ENCODE peak calls at places on chromosomes 1 and 21, in four cellular contexts. One of them, this sample, is unnamed.

GRCh38 chr1:224380003-224380402 is 23.3 kb downstream of the CNIH4 start:
- DNase-seq in H1: no peak
- DNase-seq in SK-N-SH: no peak
- DNase-seq in GM12892: no peak
- DNase-seq in this sample: no peak

GRCh38 chr1:65253800-65254319 is 55.5 kb upstream of the DNAJC6 start:
- DNase-seq in GM12892: no peak
- DNase-seq in H1: no peak
- DNase-seq in SK-N-SH: no peak
- DNase-seq in this sample: no peak

GRCh38 chr1:4396571-4396970 is 257.8 kb upstream of the AJAP1 start:
- DNase-seq in GM12892: no peak
- DNase-seq in SK-N-SH: no peak
- DNase-seq in H1: no peak
- DNase-seq in this sample: no peak

GRCh38 chr1:6052543-6053205 is 7.0 kb downstream of the KCNAB2 start:
- DNase-seq in SK-N-SH: peak
- DNase-seq in H1: peak
- DNase-seq in GM12892: no peak
- DNase-seq in this sample: no peak

GRCh38 chr1:158112994-158113758 is 67.5 kb upstream of the CD1D start:
- DNase-seq in GM12892: no peak
- DNase-seq in SK-N-SH: peak
- DNase-seq in H1: peak
- DNase-seq in this sample: no peak

GRCh38 chr1:178344513-178345077 is 152.2 kb downstream of the CLEC20A start:
- DNase-seq in SK-N-SH: peak
- DNase-seq in H1: no peak
- DNase-seq in GM12892: no peak
- DNase-seq in this sample: no peak

GRCh38 chr21:29008373-29008772 is 10.8 kb downstream of the RWDD2B start:
- DNase-seq in SK-N-SH: no peak
- DNase-seq in H1: no peak
- DNase-seq in GM12892: no peak
- DNase-seq in this sample: no peak

GRCh38 chr1:201966171-201966570 is 10.9 kb downstream of the TIMM17A start:
- DNase-seq in SK-N-SH: no peak
- DNase-seq in GM12892: no peak
- DNase-seq in H1: no peak
- DNase-seq in this sample: no peak

GRCh38 chr1:247204177-247204647 is 32.4 kb upstream of the ZNF124 start:
- DNase-seq in SK-N-SH: no peak
- DNase-seq in GM12892: no peak
- DNase-seq in H1: no peak
- DNase-seq in this sample: no peak

DNA sequence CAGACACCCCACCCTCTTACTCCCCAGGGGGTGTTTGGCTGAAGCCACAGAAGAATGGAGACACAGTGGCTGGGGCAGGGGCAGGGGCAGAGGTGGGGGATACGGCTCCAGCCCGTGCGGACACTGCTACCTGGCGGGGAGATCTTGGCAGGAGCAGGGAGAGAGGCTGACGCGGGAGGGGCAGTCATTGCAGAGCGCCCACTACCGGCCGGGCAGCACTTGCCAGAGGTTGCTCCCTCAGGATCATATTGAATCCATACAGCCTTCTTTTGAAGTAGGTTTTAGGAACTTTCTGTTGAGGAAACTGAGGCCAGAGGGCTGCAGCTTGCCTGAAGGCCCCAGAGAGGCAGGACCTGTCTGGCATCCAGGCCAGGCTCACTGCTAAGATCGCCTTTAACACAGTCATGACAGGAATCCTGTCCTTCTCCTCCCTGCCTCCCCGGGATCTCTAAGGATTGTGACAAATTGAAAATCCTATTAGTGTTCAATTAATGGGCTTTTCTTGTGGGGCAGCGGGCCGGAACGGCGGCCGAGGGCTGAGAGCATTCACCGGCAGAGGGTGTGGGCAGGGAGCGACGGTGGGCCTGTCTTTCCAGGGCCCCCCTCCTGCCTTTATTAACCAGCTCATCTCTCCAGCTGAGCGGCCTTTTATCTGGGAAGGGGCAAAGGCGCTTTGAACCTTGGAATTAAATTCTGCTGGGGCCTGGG is 65.5 kb upstream of the WNT4 start:
- DNase-seq in SK-N-SH: peak
- DNase-seq in GM12892: no peak
- DNase-seq in H1: peak
- DNase-seq in this sample: no peak
- TF ChIP-seq TAF1 in SK-N-SH: no peak
- TF ChIP-seq TAF1 in GM12892: no peak
- TF ChIP-seq TAF1 in H1: no peak
- TF ChIP-seq TAF1 in this sample: no peak

DNA sequence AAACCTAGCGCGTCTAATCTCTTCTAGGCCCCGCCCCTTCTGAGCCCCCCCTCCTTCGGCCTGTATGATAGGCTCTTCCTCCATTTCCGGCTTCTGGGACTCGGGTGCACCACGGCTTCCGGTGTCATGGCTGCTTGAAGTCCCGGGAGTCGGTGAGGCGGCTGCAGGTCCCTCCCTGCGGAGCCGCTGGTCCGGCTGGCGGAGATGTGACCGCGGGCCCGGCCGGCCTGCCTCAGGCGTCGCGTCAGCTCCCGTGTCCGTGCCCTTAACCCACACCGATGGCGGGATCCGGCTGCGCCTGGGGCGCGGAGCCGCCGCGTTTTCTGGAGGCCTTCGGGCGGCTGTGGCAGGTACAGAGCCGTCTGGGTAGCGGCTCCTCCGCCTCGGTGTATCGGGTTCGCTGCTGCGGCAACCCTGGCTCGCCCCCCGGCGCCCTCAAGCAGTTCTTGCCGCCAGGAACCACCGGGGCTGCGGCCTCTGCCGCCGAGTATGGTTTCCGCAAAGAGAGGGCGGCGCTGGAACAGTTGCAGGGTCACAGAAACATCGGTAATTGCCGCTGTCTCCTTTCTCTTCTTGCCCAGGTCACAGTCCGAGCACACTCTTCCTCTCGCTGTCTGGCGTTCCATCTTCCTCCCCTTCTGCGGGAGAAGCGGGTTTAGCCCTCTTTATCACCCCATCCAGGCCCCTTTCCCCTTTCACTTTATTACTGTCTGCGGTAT is at the start of gene UHMK1:
- DNase-seq in GM12892: peak
- DNase-seq in H1: peak
- DNase-seq in SK-N-SH: peak
- DNase-seq in this sample: peak
- TF ChIP-seq TAF1 in GM12892: peak
- TF ChIP-seq TAF1 in H1: peak
- TF ChIP-seq TAF1 in SK-N-SH: peak
- TF ChIP-seq TAF1 in this sample: peak

DNA sequence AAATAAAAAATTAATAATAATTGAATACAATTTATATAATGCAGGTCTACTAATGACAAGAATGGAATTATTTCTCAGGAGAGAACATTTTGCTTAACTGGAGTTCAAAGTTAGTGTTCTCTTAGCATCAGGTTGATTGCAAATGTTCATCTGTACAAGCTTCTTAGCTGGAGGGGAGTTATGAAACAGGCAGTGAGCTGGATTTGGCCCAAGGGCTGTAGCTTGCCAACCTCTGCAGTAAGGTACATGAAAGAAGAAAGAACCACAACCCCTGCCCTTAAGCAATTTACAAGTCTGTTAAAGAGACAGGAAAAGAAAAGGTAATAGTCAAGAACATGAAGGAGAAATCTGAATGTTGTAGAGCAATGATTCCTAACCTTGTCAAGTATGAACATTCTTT is 17.0 kb downstream of the LPGAT1 start:
- DNase-seq in SK-N-SH: no peak
- DNase-seq in H1: no peak
- DNase-seq in GM12892: no peak
- DNase-seq in this sample: no peak
- TF ChIP-seq TAF1 in SK-N-SH: no peak
- TF ChIP-seq TAF1 in H1: no peak
- TF ChIP-seq TAF1 in GM12892: no peak
- TF ChIP-seq TAF1 in this sample: no peak

GRCh38 chr1:98502937-98503336 is 158.6 kb upstream of the SNX7 start:
- DNase-seq in SK-N-SH: no peak
- DNase-seq in H1: no peak
- DNase-seq in GM12892: no peak
- DNase-seq in this sample: no peak
- TF ChIP-seq TAF1 in SK-N-SH: no peak
- TF ChIP-seq TAF1 in H1: no peak
- TF ChIP-seq TAF1 in GM12892: no peak
- TF ChIP-seq TAF1 in this sample: no peak

DNA sequence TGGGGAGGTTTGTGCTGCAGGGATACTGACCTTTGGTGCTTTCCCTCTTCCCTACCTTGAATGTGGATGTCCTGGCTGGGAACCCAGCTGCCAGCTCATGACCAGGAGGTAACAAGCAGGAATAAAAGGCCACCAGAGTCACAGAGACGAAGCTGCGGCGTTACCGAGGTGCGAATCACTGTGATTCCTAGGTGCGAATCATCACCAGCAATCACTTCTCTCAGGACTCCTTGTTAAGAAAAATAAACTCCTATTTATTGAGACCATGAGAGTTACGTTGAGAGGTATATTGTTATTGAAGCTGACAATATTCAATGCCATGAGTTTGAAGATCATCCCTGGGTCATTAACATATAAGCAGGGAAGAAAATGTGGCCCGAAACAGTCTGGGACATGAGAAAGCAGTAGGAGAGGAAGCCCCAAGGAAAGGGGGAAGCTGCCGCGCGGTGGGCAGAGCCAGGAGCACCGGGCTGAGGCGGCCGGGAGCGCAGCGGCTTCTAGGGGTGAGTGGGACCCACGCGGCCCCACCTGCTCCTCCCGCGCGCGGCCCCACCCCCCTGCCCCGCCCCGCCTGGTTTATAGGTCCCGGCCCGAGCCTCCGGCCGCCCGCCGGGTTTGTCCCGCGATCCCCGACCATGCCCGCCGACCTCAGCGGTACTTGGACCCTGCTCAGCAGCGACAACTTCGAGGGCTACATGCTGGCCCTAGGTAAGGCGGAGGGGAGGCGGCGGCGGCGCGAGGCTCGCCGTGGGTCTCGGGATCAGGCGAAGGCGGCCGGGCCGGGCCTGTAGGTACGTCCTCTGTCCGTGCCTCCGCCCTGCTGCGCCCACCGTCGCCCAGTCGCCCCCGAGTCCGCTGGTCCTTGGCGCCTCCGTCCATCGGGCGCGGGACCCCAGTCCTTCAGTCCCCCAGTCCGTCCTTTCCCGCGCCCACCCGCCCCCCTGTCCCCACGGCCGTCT is at the start of gene RBP7:
- DNase-seq in H1: peak
- DNase-seq in GM12892: peak
- DNase-seq in SK-N-SH: peak
- DNase-seq in this sample: peak
- TF ChIP-seq TAF1 in H1: no peak
- TF ChIP-seq TAF1 in GM12892: no peak
- TF ChIP-seq TAF1 in SK-N-SH: no peak
- TF ChIP-seq TAF1 in this sample: no peak

GRCh38 chr1:245609354-245609753 is 454.6 kb downstream of the KIF26B start:
- DNase-seq in SK-N-SH: no peak
- DNase-seq in H1: no peak
- DNase-seq in GM12892: no peak
- DNase-seq in this sample: no peak

GRCh38 chr1:245603311-245603865 is 448.6 kb downstream of the KIF26B start:
- DNase-seq in SK-N-SH: no peak
- DNase-seq in GM12892: no peak
- DNase-seq in H1: no peak
- DNase-seq in this sample: no peak

GRCh38 chr1:245606157-245606725 is 451.5 kb downstream of the KIF26B start:
- DNase-seq in SK-N-SH: peak
- DNase-seq in H1: no peak
- DNase-seq in GM12892: no peak
- DNase-seq in this sample: no peak

GRCh38 chr1:245604979-245605378 is 450.2 kb downstream of the KIF26B start:
- DNase-seq in GM12892: no peak
- DNase-seq in SK-N-SH: no peak
- DNase-seq in H1: no peak
- DNase-seq in this sample: no peak

GRCh38 chr1:245605480-245606156 is 450.8 kb downstream of the KIF26B start:
- DNase-seq in H1: no peak
- DNase-seq in GM12892: no peak
- DNase-seq in SK-N-SH: peak
- DNase-seq in this sample: no peak
- TF ChIP-seq TAF1 in H1: no peak
- TF ChIP-seq TAF1 in GM12892: no peak
- TF ChIP-seq TAF1 in SK-N-SH: no peak
- TF ChIP-seq TAF1 in this sample: no peak

GRCh38 chr1:38990401-38990745 is 703 bp upstream of the AKIRIN1 start:
- DNase-seq in SK-N-SH: no peak
- DNase-seq in H1: no peak
- DNase-seq in GM12892: no peak
- DNase-seq in this sample: no peak
- TF ChIP-seq TAF1 in SK-N-SH: no peak
- TF ChIP-seq TAF1 in H1: no peak
- TF ChIP-seq TAF1 in GM12892: no peak
- TF ChIP-seq TAF1 in this sample: no peak

DNA sequence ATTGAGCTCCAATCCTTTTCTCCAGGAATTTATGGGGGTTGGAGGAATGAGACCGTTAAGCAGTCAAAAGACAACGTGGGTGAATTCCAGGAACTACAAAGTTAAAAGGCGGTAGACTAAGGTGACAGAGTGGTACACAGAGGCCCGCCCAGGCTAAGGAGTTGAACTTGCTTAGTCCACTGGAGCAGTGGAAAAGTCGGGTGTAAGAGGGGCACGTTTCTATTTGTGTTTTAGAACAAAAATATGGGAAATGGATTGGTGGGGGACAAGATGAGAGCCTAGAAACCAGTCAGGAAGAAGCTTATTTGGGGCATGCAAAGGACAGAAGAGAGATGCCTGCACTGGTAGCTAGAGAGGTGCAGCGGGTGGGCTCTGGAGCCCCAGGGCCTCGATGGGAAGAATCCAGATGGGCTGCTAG is 1.2 kb upstream of the LIN9 start:
- DNase-seq in GM12892: no peak
- DNase-seq in H1: no peak
- DNase-seq in SK-N-SH: no peak
- DNase-seq in this sample: no peak
- TF ChIP-seq TAF1 in GM12892: no peak
- TF ChIP-seq TAF1 in H1: no peak
- TF ChIP-seq TAF1 in SK-N-SH: no peak
- TF ChIP-seq TAF1 in this sample: no peak

GRCh38 chr1:223129229-223129851 is 13.7 kb downstream of the TLR5 start:
- DNase-seq in H1: peak
- DNase-seq in GM12892: peak
- DNase-seq in SK-N-SH: peak
- DNase-seq in this sample: peak
- TF ChIP-seq TAF1 in H1: no peak
- TF ChIP-seq TAF1 in GM12892: no peak
- TF ChIP-seq TAF1 in SK-N-SH: no peak
- TF ChIP-seq TAF1 in this sample: no peak

This sample was measured in GM12891.